ENCODE peak calls at places on chromosome 2, in ten cellular contexts. I is pancreas, K is fibroblast of lung, X is cardiac fibroblast, G is GM06990, M is hepatocyte, O is astrocyte of the spinal cord, R is fibroblast of mammary gland, H is GM12865, J is foreskin fibroblast. V is an unnamed sample.

GRCh38 chr2:10447300-10448207 is 573 bp downstream of the ODC1 start:
- DNase-seq in I (peak), K (peak), G (no peak), H (peak), X (peak), M (peak), O (peak), R (peak), J (peak), V (no peak)

GRCh38 chr2:13605266-13605665 is 888.5 kb downstream of the TRIB2 start:
- DNase-seq in O (no peak), H (no peak), G (no peak), X (peak), M (no peak), K (no peak), I (no peak), J (no peak), R (no peak), V (no peak)

GRCh38 chr2:101223814-101224231 is 28.9 kb upstream of the CNOT11 start:
- DNase-seq in I (no peak), O (no peak), X (no peak), R (no peak), G (peak), J (peak), M (no peak), K (peak), H (peak), V (no peak)

GRCh38 chr2:69755862-69756467 is 14.0 kb downstream of the ANXA4 start:
- DNase-seq in M (no peak), G (no peak), H (no peak), J (peak), X (peak), I (no peak), K (peak), R (peak), O (peak), V (no peak)

GRCh38 chr2:207180741-207181140 is 15.0 kb upstream of the KLF7 start:
- DNase-seq in R (peak), K (peak), M (no peak), G (no peak), H (no peak), O (peak), I (no peak), X (peak), J (peak), V (no peak)

GRCh38 chr2:38095996-38096861 is 20.3 kb upstream of the CYP1B1 start:
- DNase-seq in H (no peak), O (peak), R (peak), X (peak), M (peak), K (peak), I (no peak), G (no peak), J (peak), V (no peak)

GRCh38 chr2:55843992-55844345 is 79.6 kb downstream of the EFEMP1 start:
- DNase-seq in I (no peak), M (no peak), J (no peak), R (no peak), G (no peak), H (no peak), O (no peak), X (no peak), K (no peak), V (no peak)

GRCh38 chr2:173989886-173990744 is 24.9 kb upstream of the SP3 start:
- DNase-seq in H (peak), X (no peak), K (no peak), I (no peak), R (no peak), J (peak), M (no peak), G (no peak), O (no peak), V (no peak)

GRCh38 chr2:9735335-9735734 is 104.5 kb upstream of the YWHAQ start:
- DNase-seq in R (no peak), J (no peak), H (no peak), K (peak), O (no peak), I (no peak), M (no peak), G (no peak), X (no peak), V (no peak)

GRCh38 chr2:128320609-128321420 is 2.1 kb upstream of the HS6ST1 start:
- DNase-seq in X (no peak), O (no peak), M (no peak), K (no peak), R (no peak), I (no peak), H (no peak), J (no peak), G (no peak), V (no peak)

GRCh38 chr2:106094101-106094860 is 99.8 kb downstream of the UXS1 start:
- DNase-seq in J (no peak), X (no peak), O (no peak), K (no peak), G (no peak), H (no peak), I (no peak), R (no peak), M (no peak), V (no peak)

GRCh38 chr2:238895901-238896600 is 48.2 kb downstream of the TWIST2 start:
- DNase-seq in J (peak), G (no peak), K (peak), R (peak), X (peak), M (peak), H (no peak), O (peak), I (no peak), V (no peak)

GRCh38 chr2:26292646-26293045 is 47.9 kb downstream of the HADHB start:
- DNase-seq in K (peak), H (no peak), M (peak), J (peak), X (peak), R (peak), G (no peak), O (peak), I (no peak), V (no peak)

GRCh38 chr2:219078126-219078525 is 17.4 kb upstream of the IHH start:
- DNase-seq in M (no peak), J (peak), O (no peak), K (no peak), G (no peak), X (no peak), I (no peak), R (peak), H (no peak), V (no peak)
- TF ChIP-seq CTCF in M (no peak), J (no peak), O (peak), K (peak), G (no peak), X (peak), I (no peak), R (peak), H (no peak), V (no peak)

DNA sequence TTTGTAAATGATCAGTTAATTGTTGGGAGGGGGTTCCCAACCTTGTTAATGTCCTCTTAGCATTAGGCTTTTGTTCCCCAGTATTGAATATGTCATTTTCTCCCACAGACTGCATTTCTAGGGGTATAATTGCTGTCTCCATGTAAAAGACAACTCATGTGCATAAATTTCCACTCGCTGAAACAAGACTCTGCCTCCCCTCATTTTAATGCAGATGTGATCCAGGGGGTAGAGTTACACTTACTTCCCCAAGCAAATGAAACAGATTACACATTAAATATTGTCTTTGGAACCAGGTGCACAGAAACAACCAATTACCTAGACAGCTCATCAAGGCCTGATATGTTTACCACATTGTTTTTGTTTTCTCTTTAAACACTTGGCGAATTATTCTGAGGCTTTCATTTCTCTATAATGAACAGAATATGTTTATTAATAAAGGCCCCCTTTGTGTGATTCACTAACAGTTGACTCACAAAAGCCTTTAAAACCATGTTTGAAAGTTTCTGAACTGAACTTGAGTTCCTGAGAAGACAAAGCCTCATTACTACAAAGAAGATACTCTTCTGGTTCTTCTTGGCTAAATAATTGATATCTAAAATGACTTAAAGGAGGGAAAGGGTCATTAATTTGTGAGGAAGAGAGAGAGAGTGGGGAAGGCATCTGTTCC is 15.0 kb upstream of the ACVR1 start:
- DNase-seq in M (no peak), K (no peak), J (no peak), X (no peak), G (no peak), H (no peak), O (no peak), R (no peak), I (no peak), V (no peak)
- H3K4me3 ChIP-seq in M (no peak), K (no peak), J (no peak), X (no peak), G (no peak), H (no peak), O (no peak), R (no peak), I (no peak), V (no peak)

DNA sequence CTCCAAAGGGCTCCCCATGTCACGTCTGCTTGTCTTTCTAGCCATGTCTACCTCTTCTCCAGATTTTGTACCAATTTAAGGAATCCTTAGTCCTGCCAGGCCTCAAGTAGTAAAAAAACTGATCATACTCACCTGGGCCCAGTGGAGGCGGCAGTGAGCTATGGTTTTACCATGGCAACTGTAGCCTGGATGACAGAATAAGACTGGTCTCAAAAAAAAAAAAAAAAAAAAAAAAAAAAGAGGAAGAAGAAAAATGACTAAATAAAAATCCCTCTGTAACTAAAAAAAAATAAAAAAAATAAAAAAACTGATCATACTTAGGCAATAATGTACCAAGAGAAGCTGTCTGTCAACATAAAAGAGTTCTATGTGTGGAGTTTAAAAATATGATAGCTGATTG is 221.6 kb downstream of the NR4A2 start:
- DNase-seq in I (peak), M (peak), J (no peak), O (no peak), G (peak), K (no peak), R (no peak), H (peak), X (no peak), V (no peak)
- TF ChIP-seq CTCF in I (no peak), M (peak), J (no peak), O (no peak), G (peak), K (no peak), R (no peak), H (peak), X (peak), V (no peak)

GRCh38 chr2:85830645-85831044 is 58.1 kb downstream of the ST3GAL5 start:
- DNase-seq in R (no peak), J (no peak), H (peak), O (no peak), X (peak), G (no peak), K (no peak), I (no peak), M (no peak), V (no peak)

GRCh38 chr2:85828725-85829124 is 60.1 kb downstream of the ST3GAL5 start:
- DNase-seq in H (no peak), O (no peak), R (no peak), X (no peak), M (no peak), J (no peak), K (no peak), I (no peak), G (no peak), V (no peak)

GRCh38 chr2:85823951-85824350 is 64.8 kb downstream of the ST3GAL5 start:
- DNase-seq in J (no peak), X (no peak), I (no peak), R (no peak), M (no peak), H (no peak), K (no peak), O (no peak), G (no peak), V (no peak)

GRCh38 chr2:85827879-85828569 is 60.8 kb downstream of the ST3GAL5 start:
- DNase-seq in X (no peak), O (no peak), K (no peak), R (no peak), J (no peak), H (no peak), G (no peak), M (no peak), I (no peak), V (no peak)

DNA sequence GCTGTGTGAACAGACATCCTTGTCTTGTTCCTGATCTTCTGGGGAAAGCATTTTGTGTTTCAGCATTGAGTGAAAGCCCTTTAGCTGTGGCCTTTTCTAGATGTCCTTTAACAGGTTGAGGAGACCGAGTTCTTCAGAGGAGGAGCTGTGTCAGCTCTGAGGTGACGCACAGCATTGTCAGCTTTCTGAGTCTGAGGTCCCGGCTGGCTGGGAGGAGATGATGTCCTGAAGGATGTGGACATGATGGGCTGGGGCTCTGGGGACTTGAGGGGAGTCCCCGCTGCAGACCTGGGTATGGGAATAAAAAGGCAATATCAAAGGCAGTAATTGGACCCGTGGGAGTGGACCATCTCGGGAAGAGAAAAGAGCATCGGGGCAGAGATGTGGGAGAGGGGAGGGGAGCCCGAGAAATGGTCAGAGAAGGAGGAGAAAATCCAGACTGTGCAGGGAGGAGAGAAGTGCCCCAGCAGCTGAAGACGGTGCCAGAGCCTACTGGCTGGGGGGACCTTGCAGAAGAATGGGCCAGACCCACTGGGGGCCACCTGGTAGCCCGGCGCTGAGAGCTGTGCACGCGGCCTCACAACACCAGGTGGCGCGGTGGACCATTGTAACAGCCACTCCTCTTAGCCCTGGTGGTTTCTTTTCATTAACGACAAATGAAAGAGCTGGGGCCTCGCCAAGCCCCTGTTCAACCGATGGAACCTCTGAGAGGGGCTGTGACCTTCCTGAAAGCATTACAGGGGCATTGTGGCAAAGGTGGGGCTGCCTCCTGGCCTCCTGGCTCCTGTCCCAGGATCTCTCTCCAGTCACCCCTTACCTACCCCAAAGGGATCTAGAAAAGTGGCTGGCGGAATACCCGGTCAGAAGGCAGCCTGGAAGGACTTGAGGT is 61.6 kb downstream of the ST3GAL5 start:
- DNase-seq in X (peak), J (peak), H (peak), I (peak), O (peak), M (peak), K (peak), G (peak), R (peak), V (peak)
- H3K4me3 ChIP-seq in X (no peak), J (peak), H (no peak), I (no peak), O (no peak), M (no peak), K (peak), G (no peak), R (no peak), V (no peak)

DNA sequence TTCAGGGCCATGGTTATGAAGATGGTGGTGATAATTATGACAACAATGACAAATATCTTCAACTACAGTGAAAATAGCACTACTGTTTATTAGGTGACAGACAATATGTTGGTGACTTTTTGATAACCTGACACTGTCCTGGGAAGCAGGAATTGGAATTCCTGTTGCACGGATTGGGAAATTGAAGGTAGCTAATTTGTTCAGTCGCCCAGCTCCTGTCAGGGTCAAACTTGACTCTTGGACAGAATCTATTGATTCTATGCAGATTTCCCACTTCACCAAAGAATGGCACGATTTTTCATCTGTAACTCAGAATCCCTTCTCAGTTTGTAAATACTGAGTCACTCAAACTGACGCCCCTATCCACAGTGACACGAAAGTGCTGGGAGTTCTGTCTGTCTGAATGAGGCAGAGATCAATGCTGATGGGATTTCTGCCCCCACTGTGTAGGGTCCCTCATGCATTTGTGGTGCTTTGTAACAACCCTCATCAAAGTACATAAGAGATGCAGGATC is 779.5 kb upstream of the ID2 start:
- DNase-seq in K (no peak), J (no peak), X (no peak), H (no peak), I (no peak), R (no peak), G (no peak), M (no peak), O (no peak), V (no peak)
- TF ChIP-seq CTCF in K (no peak), J (no peak), X (no peak), H (no peak), I (no peak), R (no peak), G (no peak), M (no peak), O (no peak), V (no peak)